ENCODE peak calls at places on chromosomes 1 and 21, in nine cellular contexts. W is AG08395; U is kidney tubule cell; E is caudate nucleus; S is putamen; D is activated CD4-positive, alpha-beta T cell treated with anti-CD3 and anti-CD28 coated beads for 24 hours; M is T-helper 9 cell; P is right cardiac atrium; X is activated naive CD8-positive, alpha-beta T cell treated with anti-CD3 and anti-CD28 coated beads for 36 hours. O is an unnamed sample.

GRCh38 chr1:182339684-182340083 is 51.9 kb downstream of the GLUL start:
- DNase-seq in U (no peak), P (no peak), E (no peak), D (no peak), M (no peak), W (no peak), X (no peak), S (no peak), O (no peak)

GRCh38 chr1:56461158-56462127 is 117.9 kb downstream of the PLPP3 start:
- DNase-seq in D (no peak), W (peak; percentile 13), E (no peak), U (no peak), X (no peak), M (no peak), P (no peak), S (no peak), O (no peak)

GRCh38 chr1:109718495-109718894 is 6.4 kb downstream of the GSTM5 start:
- DNase-seq in U (peak; percentile 73), X (no peak), W (no peak), P (no peak), D (no peak), E (no peak), S (no peak), M (no peak), O (no peak)

GRCh38 chr1:22889213-22889827 is 83.3 kb downstream of the LACTBL1 start:
- DNase-seq in P (no peak), M (no peak), U (peak; percentile 47), X (no peak), E (no peak), D (no peak), W (peak; percentile 58), S (no peak), O (peak; percentile 27)

GRCh38 chr1:248861621-248862020 is 2.7 kb upstream of the ZNF692 start:
- DNase-seq in E (no peak), P (no peak), S (no peak), X (no peak), D (no peak), W (no peak), U (peak; percentile 83), M (no peak), O (no peak)

GRCh38 chr1:48018799-48019198 is 21.6 kb upstream of the TRABD2B start:
- DNase-seq in M (no peak), P (no peak), U (no peak), W (no peak), S (no peak), X (no peak), D (no peak), E (no peak), O (no peak)

GRCh38 chr1:74819062-74819461 is 86.1 kb downstream of the TYW3 start:
- DNase-seq in P (no peak), E (no peak), S (no peak), M (no peak), D (no peak), X (no peak), W (no peak), U (peak; percentile 26), O (no peak)

GRCh38 chr1:154546264-154547043 is 12.0 kb downstream of the UBE2Q1 start:
- DNase-seq in P (peak; percentile 59), M (peak; percentile 34), D (peak; percentile 37), X (peak; percentile 63), E (peak; percentile 9), W (peak; percentile 86), U (peak; percentile 75), S (peak; percentile 34), O (peak; percentile 81)

GRCh38 chr21:45525910-45526306 is 16.3 kb downstream of the SLC19A1 start:
- DNase-seq in D (no peak), E (no peak), S (no peak), W (no peak), X (no peak), P (peak; percentile 5), M (no peak), U (no peak), O (no peak)

GRCh38 chr1:20183876-20184275 is 2.0 kb upstream of the UBXN10 start:
- DNase-seq in D (no peak), X (no peak), U (no peak), E (no peak), S (peak; percentile 47), W (no peak), M (no peak), P (no peak), O (no peak)

GRCh38 chr1:152870831-152871730 is 7.0 kb upstream of the SMCP start:
- DNase-seq in M (no peak), X (no peak), W (peak; percentile 24), D (no peak), P (no peak), S (no peak), E (no peak), U (peak; percentile 53), O (peak; percentile 26)

GRCh38 chr1:219313961-219314360 is 140.3 kb downstream of the LYPLAL1 start:
- DNase-seq in W (no peak), S (no peak), D (no peak), E (no peak), X (no peak), U (no peak), P (no peak), M (no peak), O (no peak)

GRCh38 chr1:86018311-86018923 is 138.2 kb downstream of the COL24A1 start:
- DNase-seq in U (peak; percentile 50), E (no peak), W (peak; percentile 42), M (no peak), D (no peak), X (no peak), P (no peak), S (no peak), O (peak; percentile 61)

GRCh38 chr21:32426592-32427051 is 14.1 kb downstream of the EVA1C start:
- DNase-seq in P (no peak), S (peak; percentile 86), X (no peak), W (peak; percentile 49), M (no peak), E (no peak), U (no peak), D (no peak), O (peak; percentile 70)

GRCh38 chr21:38475519-38475918 is 22.8 kb downstream of the ERG start:
- DNase-seq in W (no peak), S (no peak), P (no peak), U (no peak), X (no peak), E (no peak), M (no peak), D (no peak), O (no peak)

GRCh38 chr1:173268261-173268660 is 61.1 kb upstream of the TNFSF4 start:
- DNase-seq in S (no peak), X (no peak), M (no peak), P (no peak), D (no peak), W (no peak), U (no peak), E (no peak), O (no peak)

GRCh38 chr1:230739564-230739963 is 7.6 kb upstream of the CAPN9 start:
- DNase-seq in P (no peak), W (no peak), M (no peak), U (no peak), D (no peak), E (no peak), S (no peak), X (no peak), O (no peak)

GRCh38 chr1:109792056-109792831 is 28.5 kb upstream of the EPS8L3 start:
- DNase-seq in D (no peak), S (peak; percentile 55), M (no peak), U (peak; percentile 95), E (no peak), W (peak; percentile 90), X (no peak), P (peak; percentile 80), O (peak; percentile 83)